ENCODE peak calls at places on chromosomes 1 and 21, in five cellular contexts. G, W, L, P and T are unnamed samples.

GRCh38 chr1:95041491-95042165 is 31.1 kb downstream of the ALG14 start:
- ATAC-seq in G (peak; percentile 89), W (peak; percentile 91), L (peak; percentile 79), P (peak; percentile 90), T (peak; percentile 66)

GRCh38 chr21:41581592-41582228 is 73.8 kb upstream of the TMPRSS2 start:
- ATAC-seq in G (no peak), L (no peak), P (no peak), W (no peak), T (no peak)

GRCh38 chr1:27343639-27344025 is 1.8 kb downstream of the SYTL1 start:
- ATAC-seq in P (no peak), W (no peak), G (peak; percentile 3), L (no peak), T (no peak)

GRCh38 chr1:107912614-107913013 is 52.4 kb downstream of the VAV3 start:
- ATAC-seq in W (no peak), G (no peak), L (no peak), P (no peak), T (no peak)

GRCh38 chr1:39128959-39129358 is 75.5 kb upstream of the MACF1 start:
- ATAC-seq in W (no peak), L (no peak), G (peak; percentile 91), P (no peak), T (no peak)

GRCh38 chr1:32623775-32624174 is 26.6 kb downstream of the ZBTB8OS start:
- ATAC-seq in P (no peak), W (no peak), G (no peak), L (no peak), T (no peak)

GRCh38 chr1:158978730-158979129 is 31.0 kb upstream of the IFI16 start:
- ATAC-seq in L (no peak), P (no peak), G (no peak), W (no peak), T (no peak)

GRCh38 chr1:56901720-56902119 is 47.1 kb downstream of the C8A start:
- ATAC-seq in P (no peak), W (no peak), G (no peak), L (no peak), T (no peak)

GRCh38 chr1:71081697-71082080 is 854 bp upstream of the ZRANB2 start:
- ATAC-seq in L (peak; percentile 39), G (no peak), P (no peak), W (no peak), T (no peak)

GRCh38 chr1:220927442-220927841 is 48.2 kb downstream of the HLX start:
- ATAC-seq in P (no peak), G (peak; percentile 79), L (no peak), W (no peak), T (no peak)

GRCh38 chr1:193156117-193156825 is 30.1 kb downstream of the B3GALT2 start:
- ATAC-seq in G (no peak), L (no peak), P (no peak), W (no peak), T (no peak)

GRCh38 chr1:100708476-100709062 is 11.0 kb upstream of the VCAM1 start:
- ATAC-seq in L (no peak), P (peak; percentile 48), W (peak; percentile 74), G (no peak), T (no peak)

GRCh38 chr1:116907351-116907750 is 2.4 kb upstream of the PTGFRN start:
- ATAC-seq in L (no peak), W (no peak), G (no peak), P (no peak), T (no peak)

GRCh38 chr1:160078392-160079195 is 2.7 kb upstream of the KCNJ9 start:
- ATAC-seq in P (peak; percentile 33), W (no peak), G (peak; percentile 90), L (no peak), T (no peak)

GRCh38 chr1:54973205-54973921 is 7.1 kb upstream of the TMEM61 start:
- ATAC-seq in P (peak; percentile 91), G (peak; percentile 74), L (peak; percentile 88), W (peak; percentile 87), T (peak; percentile 83)

DNA sequence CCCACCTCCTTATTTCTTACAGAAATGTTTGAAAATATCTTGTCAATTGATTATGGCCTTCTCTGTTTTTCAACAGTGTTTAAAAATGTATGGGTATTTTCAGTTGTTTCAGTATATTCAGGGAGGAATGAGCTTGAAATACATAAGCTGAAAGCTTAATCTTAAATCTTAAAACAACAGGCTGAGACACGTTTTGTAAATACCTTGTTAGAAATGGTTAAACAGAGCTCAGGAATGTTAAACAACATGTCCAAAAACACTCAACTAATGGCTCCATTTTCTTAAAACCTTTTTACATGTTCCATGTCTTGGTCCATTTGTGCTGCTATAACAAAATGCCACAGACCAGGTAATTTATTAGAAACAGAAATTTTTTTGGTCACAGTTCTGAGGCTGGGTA is 953.8 kb upstream of the ADGRL2 start:
- ATAC-seq in W (no peak), G (no peak), P (no peak), L (no peak), T (no peak)
- H3K9me3 ChIP-seq in W (no peaks in the 10 kb centered on the region), G (no peaks in the 10 kb centered on the region), P (no peaks in the 10 kb centered on the region), L (no peaks in the 10 kb centered on the region), T (no peaks in the 10 kb centered on the region)

GRCh38 chr1:60280256-60280655 is 206.7 kb upstream of the C1orf87 start:
- ATAC-seq in G (peak; percentile 6), L (no peak), P (peak; percentile 29), W (no peak), T (no peak)

GRCh38 chr1:60277269-60277668 is 203.7 kb upstream of the C1orf87 start:
- ATAC-seq in L (no peak), P (no peak), G (no peak), W (no peak), T (no peak)

GRCh38 chr1:60281360-60281932 is 207.9 kb upstream of the C1orf87 start:
- ATAC-seq in G (peak; percentile 97), L (peak; percentile 85), W (peak; percentile 91), P (peak; percentile 93), T (peak; percentile 66)

GRCh38 chr1:60280764-60281278 is 207.3 kb upstream of the C1orf87 start:
- ATAC-seq in G (peak; percentile 5), L (no peak), W (peak; percentile 11), P (no peak), T (no peak)

DNA sequence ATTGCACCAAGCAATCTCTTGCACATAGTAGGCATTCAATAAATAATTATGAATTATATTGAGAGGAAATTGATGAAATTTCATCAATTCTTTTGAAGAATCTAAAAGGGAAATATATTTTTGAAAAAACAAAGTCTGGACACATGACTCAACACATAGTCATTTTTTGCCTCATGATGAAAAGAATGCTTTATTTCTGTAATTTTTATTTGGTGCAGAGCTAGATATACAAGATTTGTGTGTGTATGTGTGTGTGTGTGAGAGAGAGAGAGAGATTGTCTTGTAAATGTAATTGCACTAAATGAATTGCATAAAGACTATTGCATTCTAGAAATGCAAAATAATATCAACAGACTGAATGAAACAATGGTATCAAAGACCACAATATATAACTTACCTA is 206.2 kb upstream of the C1orf87 start:
- ATAC-seq in G (no peak), W (no peak), L (no peak), P (no peak), T (no peak)
- H3K27ac ChIP-seq in G (no peak overlapping the region), W (no peak overlapping the region), L (no peak overlapping the region), P (no peak overlapping the region), T (no peak overlapping the region)

GRCh38 chr21:25453524-25453923 is 153.8 kb downstream of the MRPL39 start:
- ATAC-seq in L (no peak), G (no peak), W (no peak), P (no peak), T (no peak)
- H3K9me3 ChIP-seq in L (no peaks in the 10 kb centered on the region), G (no peaks in the 10 kb centered on the region), W (no peaks in the 10 kb centered on the region), P (no peaks in the 10 kb centered on the region), T (no peaks in the 10 kb centered on the region)

DNA sequence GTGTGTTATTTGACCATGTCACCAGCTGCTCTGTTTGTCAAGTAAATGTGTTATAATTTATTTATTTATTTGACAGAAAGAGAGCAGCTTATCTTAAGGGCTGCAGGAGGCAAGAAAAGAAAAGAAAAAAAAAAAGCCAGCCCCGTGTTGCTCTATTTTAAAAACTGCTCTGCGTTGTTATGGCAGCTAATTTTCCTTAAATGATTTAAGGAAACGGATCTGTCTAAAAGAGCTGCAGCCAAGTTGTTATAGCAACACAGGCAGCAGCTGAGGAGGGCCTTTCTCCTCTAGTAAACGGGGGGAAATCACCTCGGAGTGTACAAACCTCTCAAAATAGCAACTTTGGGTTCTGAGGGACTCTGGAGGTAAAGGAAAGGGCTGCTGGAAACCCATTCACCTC is 149.2 kb downstream of the BEND5 start:
- ATAC-seq in G (no peak), W (no peak), P (no peak), L (no peak), T (no peak)
- H3K27ac ChIP-seq in G (no peak overlapping the region), W (no peak overlapping the region), P (no peak overlapping the region), L (no peak overlapping the region), T (no peak overlapping the region)

GRCh38 chr1:74908131-74908530 is 175.2 kb downstream of the TYW3 start:
- ATAC-seq in P (no peak), L (no peak), W (no peak), G (peak; percentile 58), T (no peak)

GRCh38 chr1:74908797-74909196 is 175.8 kb downstream of the TYW3 start:
- ATAC-seq in W (no peak), G (no peak), L (no peak), P (no peak), T (no peak)

DNA sequence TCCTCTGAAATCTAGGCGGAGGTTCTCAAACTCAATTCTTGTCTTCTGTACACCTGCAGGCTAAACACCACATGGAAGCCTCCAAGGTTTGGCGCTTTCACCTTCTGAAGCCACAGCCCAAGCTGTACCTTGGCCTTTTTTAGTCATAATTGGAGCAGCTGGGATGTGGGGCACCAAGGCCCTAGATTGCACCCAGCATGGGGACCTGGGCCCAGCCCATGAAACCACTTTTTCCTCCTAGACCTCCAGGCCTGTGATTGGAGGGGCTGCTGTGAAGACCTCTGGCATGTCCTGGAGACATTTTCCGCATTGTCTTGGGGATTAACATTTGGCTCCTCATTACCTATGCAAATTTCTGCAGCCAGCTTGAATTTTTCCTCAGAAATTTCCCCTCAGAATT is 181.0 kb downstream of the TYW3 start:
- ATAC-seq in L (no peak), P (no peak), W (no peak), G (no peak), T (no peak)
- H3K9me3 ChIP-seq in L (no peaks in the 10 kb centered on the region), P (no peaks in the 10 kb centered on the region), W (no peaks in the 10 kb centered on the region), G (no peaks in the 10 kb centered on the region), T (no peaks in the 10 kb centered on the region)

DNA sequence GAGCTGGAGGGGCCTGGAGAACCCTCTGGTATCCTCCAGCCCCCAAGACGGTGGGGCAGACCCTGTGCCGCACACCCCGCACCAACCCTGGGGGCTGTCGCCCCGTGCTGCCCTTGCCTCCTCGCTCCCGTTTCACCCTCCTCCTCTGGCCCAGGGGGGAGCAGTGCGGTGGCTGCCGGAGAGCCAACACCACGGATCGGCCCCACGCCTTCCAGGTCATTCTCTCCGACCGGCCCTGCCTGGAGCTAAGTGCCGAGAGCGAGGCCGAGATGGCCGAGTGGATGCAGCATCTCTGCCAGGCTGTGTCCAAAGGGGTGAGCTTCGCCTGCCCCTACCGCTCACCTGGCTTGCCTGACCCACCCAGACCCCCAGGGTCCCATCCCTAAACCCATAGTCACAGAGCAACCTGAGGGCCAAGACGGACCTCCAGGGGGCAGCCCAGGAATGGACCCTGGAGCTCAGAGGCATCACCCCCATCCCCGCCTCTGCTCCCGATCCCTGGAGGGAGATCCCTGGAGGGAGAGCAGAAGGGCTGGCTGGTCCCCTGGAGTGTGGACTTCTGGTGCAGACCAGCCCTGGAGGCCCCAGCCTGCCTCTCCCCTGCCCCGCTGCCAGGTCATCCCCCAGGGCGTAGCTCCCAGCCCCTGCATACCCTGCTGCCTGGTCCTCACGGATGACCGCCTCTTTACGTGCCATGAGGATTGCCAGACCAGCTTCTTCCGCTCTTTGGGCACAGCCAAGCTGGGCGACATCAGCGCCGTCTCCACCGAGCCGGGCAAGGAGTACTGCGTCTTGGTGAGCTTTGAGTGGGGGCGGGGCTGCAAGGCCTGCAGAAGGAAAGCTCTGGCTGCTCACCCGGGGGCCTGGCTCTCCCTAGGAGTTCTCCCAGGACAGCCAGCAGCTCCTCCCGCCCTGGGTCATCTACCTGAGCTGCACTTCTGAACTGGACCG is 4.0 kb upstream of the SLC25A34 start:
- ATAC-seq in P (no peak), W (no peak), G (no peak), L (no peak), T (no peak)
- H3K27ac ChIP-seq in P (no peak overlapping the region), W (no peak overlapping the region), G (no peak overlapping the region), L (no peak overlapping the region), T (no peak overlapping the region)